ENCODE peak calls at places on chromosomes 5 and 9, in six cellular contexts. S is heart right ventricle, D is colonic mucosa, I is choroid plexus epithelial cell, K is tibial nerve, U is transverse colon. H is an unnamed sample.

GRCh38 chr9:7376838-7377237 is 422.7 kb downstream of the DMAC1 start:
- DNase-seq in D (no peak), U (no peak), K (no peak), S (no peak), I (peak), H (no peak)

GRCh38 chr9:76904661-76905457 is 1.1 kb downstream of the PRUNE2 start:
- DNase-seq in D (peak), U (peak), S (no peak), K (no peak), I (no peak), H (no peak)

GRCh38 chr5:181204561-181205401 is at the start of gene TRIM7:
- DNase-seq in S (peak), I (no peak), K (no peak), U (peak), D (peak), H (no peak)

GRCh38 chr9:115042781-115043509 is 75.0 kb downstream of the TNC start:
- DNase-seq in U (no peak), S (no peak), I (no peak), D (no peak), K (no peak), H (no peak)

GRCh38 chr9:69218166-69218565 is 44.1 kb downstream of the TJP2 start:
- DNase-seq in K (no peak), I (no peak), D (no peak), S (no peak), U (no peak), H (no peak)

GRCh38 chr9:89473762-89474469 is 24.0 kb downstream of the SEMA4D start:
- DNase-seq in I (peak), D (no peak), S (no peak), K (no peak), U (no peak), H (no peak)

GRCh38 chr9:130246126-130246525 is 19.4 kb upstream of the HMCN2 start:
- DNase-seq in D (no peak), S (no peak), I (no peak), U (no peak), K (no peak), H (no peak)

GRCh38 chr9:38622083-38622674 is 1.8 kb upstream of the ANKRD18A start:
- DNase-seq in I (no peak), D (peak), K (no peak), U (peak), S (peak), H (no peak)

GRCh38 chr5:71680510-71680909 is 38.6 kb upstream of the CARTPT start:
- DNase-seq in K (no peak), U (no peak), S (no peak), D (no peak), I (no peak), H (no peak)

GRCh38 chr9:899440-900184 is 58.1 kb downstream of the DMRT1 start:
- DNase-seq in D (peak), K (no peak), U (peak), S (no peak), I (no peak), H (no peak)

GRCh38 chr5:142320851-142321560 is 3.8 kb downstream of the SPRY4 start:
- DNase-seq in U (no peak), S (no peak), K (no peak), I (peak), D (no peak), H (no peak)

GRCh38 chr9:114856210-114856941 is 50.5 kb upstream of the TNFSF15 start:
- DNase-seq in U (no peak), S (no peak), D (no peak), K (peak), I (peak), H (no peak)

GRCh38 chr5:82489668-82490067 is 211.5 kb upstream of the RPS23 start:
- DNase-seq in S (no peak), D (no peak), K (no peak), I (no peak), U (no peak), H (no peak)

GRCh38 chr5:6730807-6731206 is 17.6 kb downstream of the TENT4A start:
- DNase-seq in I (no peak), K (no peak), D (no peak), U (no peak), S (no peak), H (no peak)

GRCh38 chr9:101849102-101849707 is 110.8 kb upstream of the GRIN3A start:
- DNase-seq in I (no peak), S (no peak), K (no peak), U (peak), D (peak), H (no peak)

GRCh38 chr9:1173211-1173610 is 123.1 kb downstream of the DMRT2 start:
- DNase-seq in U (peak), I (no peak), K (no peak), D (peak), S (no peak), H (no peak)

GRCh38 chr5:123046222-123046621 is 9.7 kb upstream of the PPIC start:
- DNase-seq in I (no peak), D (no peak), S (no peak), U (no peak), K (no peak), H (no peak)

GRCh38 chr5:134245101-134245604 is 19.3 kb upstream of the PPP2CA start:
- DNase-seq in S (no peak), U (no peak), I (peak), K (no peak), D (no peak), H (no peak)

GRCh38 chr5:134438641-134439621 is 27.2 kb upstream of the CDKN2AIPNL start:
- DNase-seq in D (peak), U (peak), I (peak), S (peak), K (peak), H (peak)

GRCh38 chr5:76274566-76274965 is 128.5 kb upstream of the IQGAP2 start:
- DNase-seq in S (no peak), U (no peak), D (no peak), I (no peak), K (no peak), H (no peak)

GRCh38 chr9:8234286-8234819 is 434.8 kb upstream of the DMAC1 start:
- DNase-seq in I (no peak), S (no peak), D (no peak), K (no peak), U (no peak), H (no peak)

GRCh38 chr5:137733922-137734695 is 1.8 kb downstream of the KLHL3 start:
- DNase-seq in U (no peak), S (no peak), D (no peak), I (peak), K (no peak), H (no peak)

GRCh38 chr9:94869415-94869838 is 142.9 kb downstream of the AOPEP start:
- DNase-seq in D (no peak), I (peak), U (no peak), K (no peak), S (no peak), H (no peak)

GRCh38 chr5:95526871-95527270 is 27.9 kb downstream of the SKIC3 start:
- DNase-seq in D (no peak), K (no peak), I (no peak), S (no peak), U (no peak), H (no peak)

GRCh38 chr5:116572375-116573278 is 2.0 kb downstream of the SEMA6A start:
- DNase-seq in K (no peak), U (peak), I (peak), D (peak), S (peak), H (no peak)

GRCh38 chr5:125750538-125751186 is 672.5 kb upstream of the GRAMD2B start:
- DNase-seq in D (no peak), U (no peak), I (peak), S (no peak), K (no peak), H (no peak)

GRCh38 chr9:135255033-135255842 is 167.8 kb downstream of the OLFM1 start:
- DNase-seq in D (no peak), K (no peak), I (no peak), S (no peak), U (no peak), H (no peak)

GRCh38 chr9:113570749-113571711 is 107.5 kb downstream of the RGS3 start:
- DNase-seq in I (peak), K (no peak), D (no peak), S (no peak), U (peak), H (no peak)

GRCh38 chr5:178115136-178115834 is 2.0 kb downstream of the N4BP3 start:
- DNase-seq in D (no peak), S (no peak), K (no peak), I (no peak), U (no peak), H (no peak)

GRCh38 chr5:2381861-2382260 is 369.6 kb downstream of the IRX2 start:
- DNase-seq in U (no peak), I (no peak), K (no peak), D (no peak), S (no peak), H (no peak)

GRCh38 chr5:121919091-121919490 is 42.7 kb upstream of the SRFBP1 start:
- DNase-seq in K (no peak), S (no peak), I (no peak), D (peak), U (peak), H (no peak)

DNA sequence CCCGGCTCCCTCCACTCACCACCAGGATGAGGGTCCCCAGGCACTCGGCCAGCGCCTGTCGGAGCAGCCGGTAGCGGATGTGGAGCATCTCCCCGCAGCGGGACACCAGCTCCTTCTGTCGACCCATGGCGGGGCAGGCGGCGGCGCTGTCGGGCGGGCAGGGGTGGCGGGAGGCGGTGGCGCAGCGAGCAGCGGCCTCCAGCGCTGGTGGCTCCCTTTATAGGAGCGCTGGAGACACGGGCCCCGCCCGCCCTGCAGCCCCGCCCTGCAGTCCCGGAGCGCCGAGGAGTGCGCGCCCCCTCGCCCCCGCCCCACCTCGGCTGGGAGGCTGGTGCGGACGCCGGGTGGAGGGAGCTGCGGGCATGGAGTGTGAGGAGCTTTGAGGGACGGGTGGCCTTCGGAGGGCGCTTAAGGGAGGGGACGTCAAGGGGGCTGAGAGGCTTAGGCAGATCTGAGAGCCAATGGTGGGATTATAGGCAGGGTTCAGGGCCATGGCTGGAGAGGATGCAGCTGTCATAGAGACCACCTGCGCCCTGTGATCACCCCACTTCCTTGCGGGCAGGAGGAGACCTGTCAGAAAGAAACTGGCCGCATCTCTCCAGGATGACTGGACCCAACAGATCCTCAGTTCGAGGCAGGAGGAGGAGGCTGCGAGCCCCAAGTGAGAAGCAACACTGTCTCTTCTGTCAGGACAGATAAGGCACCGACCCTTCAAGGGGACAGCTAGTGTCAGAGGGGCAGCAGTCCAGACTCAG is at the start of gene AQP3:
- DNase-seq in U (peak), S (peak), D (peak), I (peak), K (peak), H (no peak)
- TF ChIP-seq CTCF in U (peak), S (no peak), D (peak), I (peak), K (no peak), H (peak)

GRCh38 chr9:37341704-37342103 is 80.8 kb upstream of the GRHPR start:
- DNase-seq in D (no peak), U (no peak), S (no peak), I (no peak), K (no peak), H (no peak)

GRCh38 chr9:37343724-37344123 is 78.8 kb upstream of the GRHPR start:
- DNase-seq in I (no peak), D (no peak), U (no peak), S (no peak), K (no peak), H (no peak)

GRCh38 chr9:37342895-37343294 is 79.6 kb upstream of the GRHPR start:
- DNase-seq in U (no peak), K (no peak), D (no peak), I (no peak), S (no peak), H (no peak)

GRCh38 chr9:37340961-37341360 is 81.5 kb upstream of the GRHPR start:
- DNase-seq in K (no peak), I (no peak), U (no peak), S (no peak), D (no peak), H (no peak)

GRCh38 chr9:37342493-37342892 is 80.0 kb upstream of the GRHPR start:
- DNase-seq in K (no peak), I (no peak), D (no peak), U (no peak), S (no peak), H (no peak)
- H3K4me3 ChIP-seq in K (no peak), I (no peak), D (no peak), U (no peak), S (no peak), H (no peak)

DNA sequence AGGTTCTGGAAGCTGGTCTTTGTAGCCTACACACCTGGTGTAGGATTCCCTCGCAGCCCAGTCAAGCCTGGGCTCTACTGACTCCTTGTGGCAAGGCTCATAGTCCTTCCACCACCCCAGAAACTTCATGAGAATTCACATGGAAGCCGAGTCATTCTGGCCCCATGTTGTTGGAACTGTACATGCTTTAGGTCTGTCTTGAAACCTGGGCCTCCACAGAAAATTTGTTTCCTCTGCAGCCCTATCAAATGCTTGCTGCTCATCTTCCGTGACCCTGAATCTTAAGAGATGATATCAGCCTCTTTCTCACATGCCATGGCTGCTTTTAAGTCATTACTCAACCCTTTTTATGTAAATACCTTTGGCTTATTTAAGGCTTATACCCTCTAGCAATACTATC is 113.4 kb upstream of the GRHPR start:
- DNase-seq in U (peak), K (no peak), I (peak), D (no peak), S (no peak), H (no peak)
- TF ChIP-seq CTCF in U (no peak), K (no peak), I (peak), D (no peak), S (no peak), H (peak)

GRCh38 chr9:35687972-35688557 is 1.7 kb downstream of the TPM2 start:
- DNase-seq in K (no peak), D (no peak), S (no peak), U (no peak), I (peak), H (no peak)

GRCh38 chr9:35690447-35691324 is 961 bp upstream of the TPM2 start:
- DNase-seq in D (peak), I (peak), U (peak), K (peak), S (peak), H (no peak)

GRCh38 chr9:35688558-35689350 is 971 bp downstream of the TPM2 start:
- DNase-seq in K (no peak), D (no peak), I (peak), U (no peak), S (no peak), H (no peak)

GRCh38 chr9:35689601-35690446 is at the start of gene TPM2:
- DNase-seq in I (peak), S (peak), D (peak), U (peak), K (peak), H (no peak)

GRCh38 chr9:35689351-35689600 is 449 bp downstream of the TPM2 start:
- DNase-seq in I (no peak), D (no peak), U (no peak), S (no peak), K (no peak), H (no peak)
- H3K4me3 ChIP-seq in I (peak), D (peak), U (peak), S (peak), K (peak), H (peak)